ENCODE peak calls at places on chromosomes 7 and 10, in nine cellular contexts. A is fibroblast of lung, G is K562, W is astrocyte, I is hepatocyte, V is HCT116, J is neural progenitor cell, F is mesenchymal stem cell, Y is GM23248. O is an unnamed sample.

GRCh38 chr7:44042221-44042620 is 2.3 kb upstream of the DBNL start:
- DNase-seq in A (no peak), G (no peak), W (no peak), I (no peak), V (no peak), J (no peak), F (no peak), Y (no peak), O (peak)

GRCh38 chr7:115340828-115341227 is 418.9 kb downstream of the MDFIC start:
- DNase-seq in A (peak), G (no peak), W (peak), I (no peak), V (peak), J (no peak), F (peak), Y (peak), O (no peak)

GRCh38 chr10:22611425-22612111 is 102.8 kb downstream of the PIP4K2A start:
- DNase-seq in A (no peak), G (no peak), W (no peak), I (no peak), V (no peak), J (no peak), F (no peak), Y (no peak), O (no peak)

GRCh38 chr10:69057261-69057950 is 30.5 kb upstream of the SRGN start:
- DNase-seq in A (no peak), G (no peak), W (no peak), I (no peak), V (no peak), J (no peak), F (no peak), Y (no peak), O (no peak)

GRCh38 chr7:75010036-75010435 is 45.5 kb downstream of the CASTOR2 start:
- DNase-seq in A (no peak), G (no peak), W (no peak), I (no peak), V (no peak), J (no peak), F (no peak), Y (no peak), O (no peak)

GRCh38 chr7:24793982-24794648 is 36.9 kb upstream of the GSDME start:
- DNase-seq in A (no peak), G (no peak), W (no peak), I (no peak), V (no peak), J (no peak), F (no peak), Y (no peak), O (no peak)

GRCh38 chr10:50398383-50398782 is 147.1 kb upstream of the ASAH2 start:
- DNase-seq in A (peak), G (no peak), W (peak), I (no peak), V (no peak), J (no peak), F (no peak), Y (no peak), O (no peak)

GRCh38 chr7:44884553-44885393 is 557 bp downstream of the PURB start:
- DNase-seq in A (peak), G (peak), W (peak), I (peak), V (no peak), J (peak), F (peak), Y (peak), O (peak)

GRCh38 chr7:88842217-88842616 is 46.7 kb upstream of the TEX47 start:
- DNase-seq in A (no peak), G (no peak), W (no peak), I (no peak), V (no peak), J (no peak), F (no peak), Y (no peak), O (no peak)

GRCh38 chr10:103145046-103145445 is 48.0 kb downstream of the NT5C2 start:
- DNase-seq in A (peak), G (no peak), W (peak), I (no peak), V (no peak), J (no peak), F (peak), Y (peak), O (no peak)

GRCh38 chr10:110508806-110509544 is 11.3 kb downstream of the DUSP5 start:
- DNase-seq in A (no peak), G (no peak), W (no peak), I (no peak), V (no peak), J (no peak), F (no peak), Y (no peak), O (no peak)

GRCh38 chr10:31605426-31605825 is 286.4 kb downstream of the ZEB1 start:
- DNase-seq in A (no peak), G (no peak), W (no peak), I (no peak), V (no peak), J (no peak), F (no peak), Y (no peak), O (no peak)

GRCh38 chr10:122786269-122786668 is 59.4 kb downstream of the CUZD1 start:
- DNase-seq in A (peak), G (peak), W (peak), I (peak), V (no peak), J (peak), F (no peak), Y (peak), O (peak)

GRCh38 chr10:125692932-125693847 is 10.2 kb upstream of the TEX36 start:
- DNase-seq in A (peak), G (no peak), W (peak), I (peak), V (no peak), J (no peak), F (no peak), Y (peak), O (no peak)

GRCh38 chr10:24214762-24215161 is 5.8 kb downstream of the KIAA1217 start:
- DNase-seq in A (no peak), G (no peak), W (no peak), I (no peak), V (no peak), J (no peak), F (no peak), Y (no peak), O (no peak)

GRCh38 chr7:132250480-132251326 is 325.6 kb downstream of the PLXNA4 start:
- DNase-seq in A (no peak), G (no peak), W (no peak), I (no peak), V (no peak), J (peak), F (no peak), Y (no peak), O (no peak)

GRCh38 chr7:132248841-132249590 is 327.3 kb downstream of the PLXNA4 start:
- DNase-seq in A (no peak), G (no peak), W (no peak), I (no peak), V (no peak), J (no peak), F (no peak), Y (no peak), O (no peak)

GRCh38 chr7:132251327-132251659 is 325.0 kb downstream of the PLXNA4 start:
- DNase-seq in A (peak), G (no peak), W (no peak), I (peak), V (no peak), J (peak), F (no peak), Y (no peak), O (no peak)

GRCh38 chr7:132247995-132248618 is 328.2 kb downstream of the PLXNA4 start:
- DNase-seq in A (no peak), G (no peak), W (no peak), I (no peak), V (no peak), J (no peak), F (no peak), Y (no peak), O (no peak)

DNA sequence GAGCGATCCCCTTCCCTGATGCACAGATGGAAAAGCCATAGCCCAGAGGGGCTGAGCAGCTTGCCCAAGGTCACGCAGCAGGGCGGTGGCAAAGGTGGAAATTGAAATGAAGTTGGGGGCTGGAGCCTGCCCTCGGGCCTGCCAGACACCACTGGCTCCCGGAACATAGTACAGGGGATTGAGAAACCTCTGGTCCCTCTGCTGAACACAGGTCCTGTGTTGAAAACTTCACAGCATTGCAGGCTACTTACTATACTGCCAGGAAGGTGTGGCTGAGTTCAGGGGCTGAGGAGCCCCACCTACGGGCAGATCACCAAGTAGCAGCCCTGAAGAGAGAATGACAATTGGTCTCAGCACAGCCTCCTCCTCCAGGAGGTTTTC is 326.7 kb downstream of the PLXNA4 start:
- DNase-seq in A (peak), G (peak), W (no peak), I (peak), V (no peak), J (peak), F (no peak), Y (peak), O (peak)
- H2AFZ ChIP-seq in A (no peak), G (no peak), W (no peak), I (no peak), V (no peak), J (no peak), F (no peak), Y (no peak), O (no peak)

GRCh38 chr7:13908667-13909382 is 80.6 kb downstream of the ETV1 start:
- DNase-seq in A (no peak), G (no peak), W (peak), I (no peak), V (peak), J (peak), F (no peak), Y (peak), O (no peak)
- H3K4me3 ChIP-seq in A (no peak), G (no peak), W (no peak), I (no peak), V (no peak), J (no peak), F (no peak), Y (no peak), O (no peak)

GRCh38 chr7:131556912-131557457 is 557 bp upstream of the PODXL start:
- DNase-seq in A (no peak), G (no peak), W (no peak), I (no peak), V (no peak), J (no peak), F (no peak), Y (no peak), O (no peak)

GRCh38 chr7:131556055-131556911 is at the start of gene PODXL:
- DNase-seq in A (peak), G (peak), W (peak), I (peak), V (no peak), J (peak), F (peak), Y (peak), O (peak)

GRCh38 chr7:131553906-131554305 is 2.5 kb downstream of the PODXL start:
- DNase-seq in A (no peak), G (no peak), W (no peak), I (no peak), V (no peak), J (no peak), F (no peak), Y (no peak), O (no peak)

GRCh38 chr7:131555565-131556054 is 818 bp downstream of the PODXL start:
- DNase-seq in A (no peak), G (no peak), W (no peak), I (no peak), V (no peak), J (peak), F (no peak), Y (peak), O (peak)

DNA sequence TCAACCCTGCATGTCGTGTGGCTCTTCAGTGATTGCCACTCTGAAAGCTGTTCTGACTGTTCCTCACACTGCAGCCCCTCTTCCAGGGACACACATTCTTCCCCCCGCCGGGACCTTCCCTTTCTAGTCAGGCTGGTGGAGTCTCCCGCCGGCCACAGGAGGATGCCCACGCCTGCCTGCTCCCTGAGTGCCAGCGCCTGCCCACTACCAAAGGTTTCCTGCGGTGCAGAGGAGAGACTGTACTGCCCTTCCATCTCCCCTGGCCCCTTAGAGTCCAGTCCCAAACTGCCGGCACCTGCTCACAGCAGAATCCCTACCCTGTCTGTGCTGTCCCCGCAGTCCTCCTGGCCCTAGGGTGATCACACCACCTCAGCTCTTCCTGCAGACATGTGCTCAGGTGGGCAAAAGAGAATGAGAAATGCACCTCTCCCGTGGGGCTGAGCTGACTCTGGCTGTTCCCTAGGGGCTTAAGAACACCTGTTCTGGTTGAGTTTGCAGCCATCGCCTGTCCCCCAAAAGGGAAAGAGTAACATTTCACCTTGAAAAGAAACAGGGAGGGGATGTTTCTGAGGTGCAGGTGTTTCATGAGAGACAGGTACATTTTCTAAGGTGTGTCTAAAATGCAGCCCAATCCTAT is 1.4 kb downstream of the PODXL start:
- DNase-seq in A (no peak), G (no peak), W (no peak), I (no peak), V (no peak), J (peak), F (no peak), Y (no peak), O (peak)
- H3K4me2 ChIP-seq in A (no peak), G (no peak), W (peak), I (peak), V (peak), J (peak), F (no peak), Y (peak), O (peak)

GRCh38 chr7:22356010-22356854 is 722 bp downstream of the RAPGEF5 start:
- DNase-seq in A (no peak), G (no peak), W (no peak), I (peak), V (no peak), J (peak), F (no peak), Y (peak), O (peak)
- H2AFZ ChIP-seq in A (no peak), G (no peak), W (peak), I (no peak), V (no peak), J (peak), F (no peak), Y (no peak), O (no peak)

DNA sequence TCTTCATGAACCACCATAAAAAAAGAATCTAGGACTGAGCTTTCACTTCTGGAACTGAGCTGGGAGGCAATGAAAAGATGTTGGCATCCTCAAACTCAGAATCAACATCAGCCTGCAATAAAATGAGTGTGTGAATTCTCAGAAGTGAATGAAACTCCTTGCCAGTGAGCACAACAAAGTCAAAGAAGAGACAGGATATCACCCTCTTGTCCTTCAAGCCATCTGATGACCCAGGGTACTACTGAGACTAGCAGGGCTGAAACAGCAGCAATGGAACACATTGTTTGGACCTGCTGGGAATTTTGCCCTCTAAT is 13.0 kb downstream of the SLC25A13 start:
- DNase-seq in A (no peak), G (no peak), W (no peak), I (no peak), V (no peak), J (no peak), F (no peak), Y (no peak), O (no peak)
- H3K4me3 ChIP-seq in A (no peak), G (no peak), W (no peak), I (no peak), V (no peak), J (no peak), F (no peak), Y (no peak), O (no peak)

GRCh38 chr7:135905355-135905754 is 71.8 kb downstream of the MTPN start:
- DNase-seq in A (peak), G (no peak), W (no peak), I (no peak), V (no peak), J (no peak), F (no peak), Y (no peak), O (no peak)
- H3K4me2 ChIP-seq in A (no peak), G (no peak), W (no peak), I (no peak), V (no peak), J (no peak), F (no peak), Y (no peak), O (no peak)

DNA sequence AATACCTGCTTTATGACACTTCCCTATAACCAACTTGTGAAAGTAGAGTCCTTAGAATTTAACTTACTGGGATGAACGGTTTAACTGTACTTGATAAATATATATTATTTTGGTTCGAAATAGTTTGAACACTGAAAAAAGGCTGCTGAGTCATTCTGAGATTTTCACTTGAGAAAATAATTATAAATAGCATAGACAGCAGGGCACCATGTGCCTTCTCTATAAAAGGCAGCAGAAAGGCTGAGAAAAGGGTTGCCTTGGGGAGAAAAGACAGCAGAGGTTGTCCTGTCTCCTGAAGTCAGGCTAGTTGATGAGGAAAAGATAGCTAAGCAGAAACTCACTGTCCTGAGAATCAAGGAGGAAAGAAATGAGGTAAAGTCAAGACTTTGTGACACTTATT is 92.4 kb downstream of the CTTNBP2 start:
- DNase-seq in A (peak), G (no peak), W (peak), I (no peak), V (no peak), J (no peak), F (peak), Y (no peak), O (no peak)
- H2AFZ ChIP-seq in A (no peak), G (peak), W (no peak), I (no peak), V (no peak), J (no peak), F (no peak), Y (no peak), O (no peak)

GRCh38 chr7:157684596-157685429 is 348.0 kb downstream of the DNAJB6 start:
- DNase-seq in A (peak), G (no peak), W (no peak), I (no peak), V (no peak), J (peak), F (no peak), Y (no peak), O (no peak)
- H3K4me3 ChIP-seq in A (no peak), G (no peak), W (no peak), I (no peak), V (no peak), J (peak), F (no peak), Y (no peak), O (no peak)